ENCODE peak calls at places on chromosomes 7 and 10, in four cellular contexts. H is foreskin fibroblast, S is choroid plexus epithelial cell, A is GM23248. U is an unnamed sample.

GRCh38 chr7:138892808-138893207 is 88.4 kb downstream of the KIAA1549 start:
- DNase-seq in A (no peak), H (no peak), S (no peak), U (no peak)

GRCh38 chr10:8014649-8015048 is 39.8 kb upstream of the GATA3 start:
- DNase-seq in H (no peak), A (no peak), S (no peak), U (no peak)

GRCh38 chr7:2038876-2039728 is 193.6 kb downstream of the MAD1L1 start:
- DNase-seq in H (no peak), A (no peak), S (no peak), U (peak; percentile 18)

GRCh38 chr7:121160150-121161008 is 168.4 kb upstream of the WNT16 start:
- DNase-seq in S (no peak), A (no peak), H (no peak), U (no peak)

GRCh38 chr7:122305475-122306319 is 1.1 kb upstream of the FEZF1 start:
- DNase-seq in S (peak; percentile 29), A (no peak), H (no peak), U (peak; percentile 43)

GRCh38 chr7:110001254-110001938 is 1089.5 kb upstream of the LRRN3 start:
- DNase-seq in A (no peak), H (no peak), S (no peak), U (no peak)

GRCh38 chr7:46468753-46469356 is 547.8 kb upstream of the IGFBP3 start:
- DNase-seq in A (peak; percentile 40), H (peak; percentile 23), S (peak; percentile 53), U (peak; percentile 57)

GRCh38 chr7:112985377-112985987 is 101.1 kb downstream of the GPR85 start:
- DNase-seq in H (peak; percentile 81), S (peak; percentile 86), A (peak; percentile 77), U (peak; percentile 43)

GRCh38 chr10:91340613-91341362 is 69.4 kb upstream of the HECTD2 start:
- DNase-seq in S (peak; percentile 66), A (peak; percentile 98), H (peak; percentile 97), U (peak; percentile 74)

GRCh38 chr10:125276137-125276536 is 115.8 kb upstream of the CTBP2 start:
- DNase-seq in A (no peak), H (no peak), S (no peak), U (no peak)

GRCh38 chr10:132889091-132889490 is 53.3 kb downstream of the CFAP46 start:
- DNase-seq in A (peak; percentile 36), S (no peak), H (no peak), U (no peak)

GRCh38 chr7:18685961-18686360 is 190.4 kb downstream of the HDAC9 start:
- DNase-seq in H (peak; percentile 60), A (peak; percentile 62), S (peak; percentile 21), U (no peak)

GRCh38 chr7:102914585-102914984 is 1.8 kb downstream of the LRRC17 start:
- DNase-seq in H (peak; percentile 92), S (peak; percentile 96), A (peak; percentile 62), U (peak; percentile 95)

GRCh38 chr7:133081119-133081604 is 728 bp downstream of the CHCHD3 start:
- DNase-seq in H (peak; percentile 37), A (peak; percentile 63), S (peak; percentile 19), U (no peak)

GRCh38 chr10:124641282-124642075 is 102.7 kb downstream of the FAM53B start:
- DNase-seq in H (peak; percentile 82), A (peak; percentile 79), S (peak; percentile 57), U (no peak)

GRCh38 chr10:87750817-87751216 is 67.2 kb downstream of the ATAD1 start:
- DNase-seq in A (no peak), S (no peak), H (no peak), U (no peak)

GRCh38 chr7:130941322-130942210 is 207.6 kb upstream of the KLF14 start:
- DNase-seq in H (no peak), A (no peak), S (peak; percentile 82), U (peak; percentile 61)

GRCh38 chr7:42770106-42770505 is 141.8 kb downstream of the C7orf25 start:
- DNase-seq in A (peak; percentile 64), H (peak; percentile 37), S (no peak), U (no peak)

GRCh38 chr10:538895-539294 is 150.6 kb downstream of the DIP2C start:
- DNase-seq in A (peak; percentile 64), H (peak; percentile 61), S (peak; percentile 91), U (no peak)

GRCh38 chr7:2622869-2623697 is 8.7 kb upstream of the TTYH3 start:
- DNase-seq in A (no peak), S (no peak), H (no peak), U (no peak)

GRCh38 chr10:119263966-119264621 is 56.7 kb downstream of the GRK5 start:
- DNase-seq in A (peak; percentile 7), S (no peak), H (peak; percentile 62), U (no peak)

GRCh38 chr7:98199131-98199530 is 12.1 kb upstream of the BHLHA15 start:
- DNase-seq in A (no peak), H (peak; percentile 24), S (peak; percentile 67), U (no peak)

GRCh38 chr7:7789551-7789988 is 71.2 kb upstream of the RPA3 start:
- DNase-seq in S (no peak), H (no peak), A (no peak), U (no peak)

GRCh38 chr7:44433255-44434022 is 57.0 kb downstream of the NUDCD3 start:
- DNase-seq in H (no peak), S (no peak), A (no peak), U (no peak)

GRCh38 chr10:120272350-120272749 is 184.7 kb upstream of the PLPP4 start:
- DNase-seq in H (no peak), S (no peak), A (no peak), U (no peak)

GRCh38 chr10:129766611-129767550 is 197.2 kb downstream of the EBF3 start:
- DNase-seq in H (no peak), A (no peak), S (no peak), U (no peak)

GRCh38 chr10:22932626-22933370 is 4.9 kb downstream of the ARMC3 start:
- DNase-seq in S (no peak), A (peak; percentile 51), H (peak; percentile 8), U (no peak)

GRCh38 chr7:97117035-97117371 is 495 bp upstream of the SDHAF3 start:
- DNase-seq in A (no peak), H (no peak), S (no peak), U (no peak)

GRCh38 chr10:70804424-70804814 is 11.3 kb upstream of the SGPL1 start:
- DNase-seq in A (peak; percentile 42), H (no peak), S (no peak), U (no peak)

GRCh38 chr7:150854066-150855000 is 2.0 kb downstream of the AOC1 start:
- DNase-seq in S (no peak), H (no peak), A (no peak), U (no peak)

GRCh38 chr7:99693427-99694200 is 13.8 kb upstream of the CYP3A5 start:
- DNase-seq in S (no peak), H (peak; percentile 7), A (no peak), U (no peak)

GRCh38 chr10:31908157-31908556 is 20.5 kb downstream of the ARHGAP12 start:
- DNase-seq in H (no peak), A (peak; percentile 51), S (no peak), U (no peak)

DNA sequence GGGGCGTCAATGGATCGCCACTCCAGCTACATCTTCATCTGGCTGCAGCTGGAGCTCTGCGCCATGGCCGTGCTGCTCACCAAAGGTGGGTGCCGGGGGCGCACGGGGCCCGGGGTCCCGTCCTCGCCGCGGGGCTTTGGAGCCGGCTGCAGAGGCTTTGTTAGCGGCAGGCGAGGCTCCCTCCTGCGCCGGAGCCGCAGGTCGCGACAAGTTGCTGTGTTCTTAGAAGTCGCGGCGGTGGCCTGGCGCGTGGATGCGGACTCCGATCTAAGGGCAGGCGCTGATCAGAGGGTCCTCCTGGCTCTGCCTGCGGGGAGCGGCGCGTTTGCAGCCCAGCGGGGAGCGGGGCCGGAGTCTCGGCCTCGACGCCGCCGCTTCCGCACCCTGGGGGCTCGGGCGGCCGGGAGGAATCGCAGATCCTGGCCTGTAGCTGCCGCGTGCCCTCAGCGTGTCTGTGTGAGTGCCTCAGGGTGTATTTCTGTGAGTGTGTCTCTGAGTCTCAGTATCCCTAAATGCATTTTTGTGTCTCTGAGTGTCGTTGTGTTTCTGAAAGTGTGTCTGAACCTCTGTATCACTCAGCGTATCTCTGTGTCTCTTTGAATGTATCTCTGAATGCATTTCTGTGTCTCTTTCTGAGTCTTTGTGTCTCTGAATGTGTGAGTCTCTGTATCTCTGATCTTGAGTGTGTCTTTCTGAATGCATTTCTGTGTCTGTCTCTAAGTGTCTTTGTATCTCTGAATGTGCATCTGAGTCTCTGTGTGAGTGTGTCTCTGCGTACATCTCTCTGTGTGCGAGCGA is 767 bp downstream of the BAMBI start:
- DNase-seq in A (peak; percentile 47), H (peak; percentile 40), S (peak; percentile 31), U (no peak)
- H3K4me3 ChIP-seq in A (peak overlapping the region; percentile 73), H (peak overlapping the region; percentile 64), S (peak overlapping the region; percentile 84), U (peak overlapping the region; percentile 99)

GRCh38 chr7:108303332-108303731 is 152.9 kb downstream of the NRCAM start:
- DNase-seq in H (no peak), A (no peak), S (no peak), U (no peak)

GRCh38 chr7:108301387-108301786 is 154.8 kb downstream of the NRCAM start:
- DNase-seq in S (no peak), A (no peak), H (no peak), U (no peak)

GRCh38 chr7:108294595-108294994 is 161.6 kb downstream of the NRCAM start:
- DNase-seq in A (peak; percentile 9), S (no peak), H (no peak), U (no peak)

GRCh38 chr7:108296911-108297310 is 159.3 kb downstream of the NRCAM start:
- DNase-seq in A (peak; percentile 8), H (no peak), S (no peak), U (no peak)

DNA sequence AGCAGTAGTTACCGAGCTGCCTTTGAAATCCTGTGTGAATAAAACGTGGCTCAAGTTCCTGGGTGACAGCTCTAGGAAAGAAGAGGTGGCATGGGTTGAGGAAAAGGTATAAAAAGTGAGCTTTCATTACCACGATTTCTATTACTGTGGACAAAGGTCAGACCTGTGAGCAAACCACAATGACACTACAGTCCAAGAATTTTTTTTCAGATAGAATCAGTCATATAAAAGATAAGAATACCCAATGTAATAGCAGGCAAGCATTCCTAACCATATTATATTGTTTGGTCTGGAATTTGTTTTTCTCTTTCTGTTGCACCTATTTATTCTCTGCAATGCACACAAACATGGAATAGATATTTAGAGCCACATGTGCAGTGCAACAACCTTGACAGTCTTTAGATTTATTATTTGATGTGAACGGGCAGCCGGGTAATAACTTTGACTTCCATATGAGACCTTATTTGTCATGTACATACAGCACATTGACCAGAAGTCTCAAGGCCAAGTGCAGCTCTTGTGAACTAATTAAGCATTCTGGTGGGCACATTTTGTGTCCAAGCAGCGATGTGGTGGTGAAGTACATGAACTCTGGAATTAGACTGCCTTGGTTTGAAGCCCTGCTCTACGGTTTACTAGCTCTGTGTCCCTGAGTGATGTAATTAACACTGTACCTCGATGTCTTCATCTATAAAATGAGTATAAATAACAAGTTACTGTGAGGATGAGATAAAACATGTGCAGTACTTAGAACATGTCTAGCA is 156.8 kb downstream of the NRCAM start:
- DNase-seq in H (peak; percentile 39), A (peak; percentile 53), S (peak; percentile 64), U (no peak)
- H3K4me3 ChIP-seq in H (no peak overlapping the region), A (no peak overlapping the region), S (no peak overlapping the region), U (no peak overlapping the region)

GRCh38 chr7:32204361-32205018 is 134.3 kb upstream of the PDE1C start:
- DNase-seq in H (peak; percentile 72), A (peak; percentile 90), S (peak; percentile 78), U (peak; percentile 90)
- H3K4me3 ChIP-seq in H (peak overlapping the region; percentile 12), A (peak overlapping the region; percentile 52), S (no peak overlapping the region), U (no peak overlapping the region)

DNA sequence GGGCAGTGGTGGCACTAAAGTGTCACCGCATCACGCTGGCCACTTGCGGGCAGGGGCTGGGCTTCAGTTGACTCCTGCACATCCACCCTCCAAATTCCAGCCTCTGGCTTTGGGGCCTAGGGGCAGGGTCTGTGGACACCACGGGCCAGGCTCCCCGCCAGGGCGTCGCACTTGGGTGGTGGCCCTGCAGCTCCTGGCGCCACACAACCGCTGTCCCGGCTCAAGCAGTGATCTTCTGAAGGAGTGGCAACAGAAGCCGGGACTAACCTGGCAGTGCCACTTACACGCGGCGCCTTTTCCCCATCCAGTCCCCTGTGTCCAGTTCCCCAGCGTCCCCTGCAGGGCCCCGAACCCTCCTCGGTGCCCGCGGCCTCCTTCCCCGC is 134.3 kb upstream of the ZNF92 start:
- DNase-seq in S (no peak), A (no peak), H (no peak), U (no peak)
- H3K4me3 ChIP-seq in S (peak overlapping the region; percentile 65), A (peak overlapping the region; percentile 52), H (no peak overlapping the region), U (peak overlapping the region; percentile 32)

U was measured in cardiac muscle cell.